ENCODE peak calls at places on chromosomes 3 and 15, in five cellular contexts. O is amygdala, Y is uterus, Q is astrocyte, R is NCI-H1105. U is an unnamed sample.

GRCh38 chr15:57758556-57758955 is 52.0 kb downstream of the POLR2M start:
- DNase-seq in Q (no peak), R (no peak), O (no peak), Y (no peak), U (no peak)

GRCh38 chr3:4426782-4427344 is 40.2 kb downstream of the SUMF1 start:
- DNase-seq in Y (no peak), O (no peak), R (no peak), Q (peak; percentile 79), U (no peak)

GRCh38 chr15:40793216-40793989 is 13.5 kb upstream of the ZFYVE19 start:
- DNase-seq in R (no peak), Y (no peak), Q (peak; percentile 94), O (no peak), U (no peak)

GRCh38 chr3:175185903-175186302 is 326.8 kb downstream of the NAALADL2 start:
- DNase-seq in Y (no peak), Q (no peak), R (no peak), O (no peak), U (no peak)

GRCh38 chr3:114903213-114903612 is 243.9 kb downstream of the ZBTB20 start:
- DNase-seq in R (no peak), O (no peak), Y (no peak), Q (peak; percentile 0), U (no peak)

GRCh38 chr3:9362731-9363530 is at the start of gene THUMPD3:
- DNase-seq in O (peak; percentile 93), Y (peak; percentile 88), R (peak; percentile 77), Q (peak; percentile 92), U (peak; percentile 56)

GRCh38 chr3:72310028-72310987 is 525.4 kb upstream of the PROK2 start:
- DNase-seq in Q (peak; percentile 53), Y (no peak), O (no peak), R (no peak), U (peak; percentile 9)

GRCh38 chr3:15558581-15558980 is 37.1 kb upstream of the COLQ start:
- DNase-seq in Q (no peak), R (no peak), O (no peak), Y (no peak), U (no peak)

GRCh38 chr3:132543016-132543739 is 53.9 kb upstream of the ACKR4 start:
- DNase-seq in Y (no peak), R (no peak), Q (peak; percentile 98), O (no peak), U (no peak)

GRCh38 chr15:74027688-74028087 is 33.2 kb downstream of the PML start:
- DNase-seq in R (no peak), Q (no peak), Y (no peak), O (no peak), U (no peak)

GRCh38 chr3:87276484-87276883 is at the start of gene POU1F1:
- DNase-seq in Y (no peak), R (no peak), Q (no peak), O (no peak), U (no peak)

GRCh38 chr3:37308247-37308646 is 133.9 kb upstream of the LRRFIP2 start:
- DNase-seq in Y (no peak), R (no peak), Q (no peak), O (no peak), U (peak; percentile 15)

GRCh38 chr3:9778102-9778501 is 8.4 kb upstream of the CAMK1 start:
- DNase-seq in Q (peak; percentile 68), O (no peak), Y (peak; percentile 75), R (no peak), U (no peak)

GRCh38 chr15:65101418-65101890 is 13.5 kb downstream of the UBAP1L start:
- DNase-seq in R (no peak), Q (no peak), O (peak; percentile 78), Y (peak; percentile 75), U (no peak)

GRCh38 chr3:178947738-178948137 is 123.9 kb downstream of the ZMAT3 start:
- DNase-seq in O (no peak), R (no peak), Q (no peak), Y (no peak), U (no peak)

GRCh38 chr3:107468782-107469181 is 54.0 kb upstream of the BBX start:
- DNase-seq in Y (no peak), Q (no peak), O (no peak), R (no peak), U (no peak)

GRCh38 chr3:153399636-153400035 is 237.6 kb downstream of the RAP2B start:
- DNase-seq in R (no peak), Y (no peak), O (no peak), Q (no peak), U (no peak)